ENCODE peak calls at places on chromosome 19, in nine cellular contexts. One of them, this sample, is unnamed.

GRCh38 chr19:46494115-46494935 is 1.3 kb downstream of the PNMA8B start:
- DNase-seq in CD4-positive, alpha-beta T cell: no peak
- DNase-seq in adrenal gland: no peak
- DNase-seq in ascending aorta: no peak
- DNase-seq in GM23338: peak; percentile 45
- DNase-seq in upper lobe of left lung: peak; percentile 73
- DNase-seq in brain microvascular endothelial cell: no peak
- DNase-seq in heart right ventricle: no peak
- DNase-seq in right lobe of liver: no peak
- DNase-seq in this sample: no peak

GRCh38 chr19:1355974-1356865 is 27.5 kb upstream of the NDUFS7 start:
- DNase-seq in GM23338: no peak
- DNase-seq in heart right ventricle: no peak
- DNase-seq in upper lobe of left lung: no peak
- DNase-seq in brain microvascular endothelial cell: no peak
- DNase-seq in ascending aorta: no peak
- DNase-seq in adrenal gland: peak; percentile 58
- DNase-seq in CD4-positive, alpha-beta T cell: no peak
- DNase-seq in right lobe of liver: peak; percentile 75
- DNase-seq in this sample: no peak

GRCh38 chr19:897442-898039 is 4.3 kb downstream of the RNU6-9 start:
- DNase-seq in brain microvascular endothelial cell: no peak
- DNase-seq in ascending aorta: no peak
- DNase-seq in adrenal gland: no peak
- DNase-seq in CD4-positive, alpha-beta T cell: no peak
- DNase-seq in right lobe of liver: no peak
- DNase-seq in GM23338: peak; percentile 79
- DNase-seq in upper lobe of left lung: peak; percentile 77
- DNase-seq in heart right ventricle: no peak
- DNase-seq in this sample: no peak

GRCh38 chr19:18122860-18123795 is 25.6 kb downstream of the MAST3 start:
- DNase-seq in CD4-positive, alpha-beta T cell: no peak
- DNase-seq in ascending aorta: no peak
- DNase-seq in right lobe of liver: no peak
- DNase-seq in GM23338: no peak
- DNase-seq in heart right ventricle: no peak
- DNase-seq in upper lobe of left lung: no peak
- DNase-seq in brain microvascular endothelial cell: no peak
- DNase-seq in adrenal gland: peak; percentile 32
- DNase-seq in this sample: no peak

GRCh38 chr19:40223135-40223822 is 3.2 kb downstream of the CCNP start:
- DNase-seq in heart right ventricle: no peak
- DNase-seq in upper lobe of left lung: peak; percentile 90
- DNase-seq in ascending aorta: no peak
- DNase-seq in brain microvascular endothelial cell: no peak
- DNase-seq in adrenal gland: no peak
- DNase-seq in GM23338: peak; percentile 87
- DNase-seq in CD4-positive, alpha-beta T cell: peak; percentile 8
- DNase-seq in right lobe of liver: no peak
- DNase-seq in this sample: no peak

GRCh38 chr19:30799854-30800755 is 427.9 kb downstream of the ZNF536 start:
- DNase-seq in right lobe of liver: peak; percentile 64
- DNase-seq in adrenal gland: peak; percentile 45
- DNase-seq in CD4-positive, alpha-beta T cell: no peak
- DNase-seq in ascending aorta: no peak
- DNase-seq in heart right ventricle: peak; percentile 34
- DNase-seq in brain microvascular endothelial cell: no peak
- DNase-seq in GM23338: peak; percentile 81
- DNase-seq in upper lobe of left lung: peak; percentile 36
- DNase-seq in this sample: peak; percentile 45

GRCh38 chr19:18772620-18773587 is 18.2 kb downstream of the COMP start:
- DNase-seq in heart right ventricle: no peak
- DNase-seq in GM23338: peak; percentile 4
- DNase-seq in adrenal gland: no peak
- DNase-seq in upper lobe of left lung: peak; percentile 62
- DNase-seq in ascending aorta: no peak
- DNase-seq in brain microvascular endothelial cell: no peak
- DNase-seq in right lobe of liver: no peak
- DNase-seq in CD4-positive, alpha-beta T cell: no peak
- DNase-seq in this sample: peak; percentile 59

GRCh38 chr19:19571387-19571786 is 33.3 kb downstream of the CILP2 start:
- DNase-seq in upper lobe of left lung: no peak
- DNase-seq in GM23338: no peak
- DNase-seq in right lobe of liver: no peak
- DNase-seq in ascending aorta: no peak
- DNase-seq in adrenal gland: no peak
- DNase-seq in heart right ventricle: no peak
- DNase-seq in brain microvascular endothelial cell: no peak
- DNase-seq in CD4-positive, alpha-beta T cell: no peak
- DNase-seq in this sample: no peak

GRCh38 chr19:58361900-58362271 is 665 bp downstream of the ZNF497 start:
- DNase-seq in upper lobe of left lung: peak; percentile 89
- DNase-seq in CD4-positive, alpha-beta T cell: no peak
- DNase-seq in ascending aorta: peak; percentile 72
- DNase-seq in brain microvascular endothelial cell: no peak
- DNase-seq in right lobe of liver: no peak
- DNase-seq in heart right ventricle: peak; percentile 47
- DNase-seq in adrenal gland: peak; percentile 43
- DNase-seq in GM23338: peak; percentile 64
- DNase-seq in this sample: peak; percentile 55

GRCh38 chr19:47296036-47296435 is 13.6 kb upstream of the C5AR1 start:
- DNase-seq in adrenal gland: peak; percentile 87
- DNase-seq in GM23338: peak; percentile 99
- DNase-seq in ascending aorta: peak; percentile 86
- DNase-seq in upper lobe of left lung: no peak
- DNase-seq in CD4-positive, alpha-beta T cell: peak; percentile 52
- DNase-seq in brain microvascular endothelial cell: peak; percentile 70
- DNase-seq in heart right ventricle: peak; percentile 83
- DNase-seq in right lobe of liver: peak; percentile 67
- DNase-seq in this sample: peak; percentile 74

GRCh38 chr19:31064486-31064885 is 284.8 kb downstream of the TSHZ3 start:
- DNase-seq in GM23338: no peak
- DNase-seq in CD4-positive, alpha-beta T cell: no peak
- DNase-seq in brain microvascular endothelial cell: no peak
- DNase-seq in upper lobe of left lung: no peak
- DNase-seq in right lobe of liver: no peak
- DNase-seq in ascending aorta: no peak
- DNase-seq in heart right ventricle: no peak
- DNase-seq in adrenal gland: no peak
- DNase-seq in this sample: no peak

GRCh38 chr19:41265376-41266153 is 1.4 kb downstream of the HNRNPUL1 start:
- DNase-seq in CD4-positive, alpha-beta T cell: no peak
- DNase-seq in right lobe of liver: no peak
- DNase-seq in ascending aorta: no peak
- DNase-seq in heart right ventricle: peak; percentile 10
- DNase-seq in upper lobe of left lung: no peak
- DNase-seq in adrenal gland: peak; percentile 38
- DNase-seq in GM23338: peak; percentile 11
- DNase-seq in brain microvascular endothelial cell: peak; percentile 45
- DNase-seq in this sample: peak; percentile 41

GRCh38 chr19:49664171-49665070 is 1.2 kb downstream of the IRF3 start:
- DNase-seq in upper lobe of left lung: peak; percentile 97
- DNase-seq in GM23338: peak; percentile 98
- DNase-seq in adrenal gland: peak; percentile 93
- DNase-seq in CD4-positive, alpha-beta T cell: peak; percentile 93
- DNase-seq in right lobe of liver: peak; percentile 94
- DNase-seq in heart right ventricle: peak; percentile 88
- DNase-seq in ascending aorta: peak; percentile 94
- DNase-seq in brain microvascular endothelial cell: peak; percentile 74
- DNase-seq in this sample: peak; percentile 95

GRCh38 chr19:47049307-47049700 is 880 bp upstream of the TMEM160 start:
- DNase-seq in upper lobe of left lung: no peak
- DNase-seq in CD4-positive, alpha-beta T cell: no peak
- DNase-seq in heart right ventricle: no peak
- DNase-seq in adrenal gland: no peak
- DNase-seq in ascending aorta: no peak
- DNase-seq in right lobe of liver: no peak
- DNase-seq in GM23338: peak; percentile 87
- DNase-seq in brain microvascular endothelial cell: peak; percentile 11
- DNase-seq in this sample: no peak

GRCh38 chr19:33493401-33494275 is 28.0 kb downstream of the PEPD start:
- DNase-seq in adrenal gland: no peak
- DNase-seq in right lobe of liver: peak; percentile 45
- DNase-seq in upper lobe of left lung: no peak
- DNase-seq in heart right ventricle: no peak
- DNase-seq in brain microvascular endothelial cell: no peak
- DNase-seq in CD4-positive, alpha-beta T cell: no peak
- DNase-seq in ascending aorta: no peak
- DNase-seq in GM23338: no peak
- DNase-seq in this sample: no peak

GRCh38 chr19:18506101-18506534 is 15.8 kb downstream of the ELL start:
- DNase-seq in GM23338: no peak
- DNase-seq in right lobe of liver: no peak
- DNase-seq in ascending aorta: no peak
- DNase-seq in brain microvascular endothelial cell: no peak
- DNase-seq in upper lobe of left lung: no peak
- DNase-seq in heart right ventricle: no peak
- DNase-seq in adrenal gland: no peak
- DNase-seq in CD4-positive, alpha-beta T cell: no peak
- DNase-seq in this sample: no peak

GRCh38 chr19:33486936-33487793 is 34.4 kb downstream of the PEPD start:
- DNase-seq in adrenal gland: no peak
- DNase-seq in CD4-positive, alpha-beta T cell: no peak
- DNase-seq in brain microvascular endothelial cell: no peak
- DNase-seq in ascending aorta: no peak
- DNase-seq in upper lobe of left lung: no peak
- DNase-seq in right lobe of liver: peak; percentile 34
- DNase-seq in GM23338: no peak
- DNase-seq in heart right ventricle: no peak
- DNase-seq in this sample: no peak

GRCh38 chr19:11063434-11063833 is 25.8 kb upstream of the LDLR start:
- DNase-seq in heart right ventricle: no peak
- DNase-seq in adrenal gland: no peak
- DNase-seq in right lobe of liver: no peak
- DNase-seq in upper lobe of left lung: no peak
- DNase-seq in ascending aorta: no peak
- DNase-seq in brain microvascular endothelial cell: no peak
- DNase-seq in GM23338: no peak
- DNase-seq in CD4-positive, alpha-beta T cell: no peak
- DNase-seq in this sample: no peak

DNA sequence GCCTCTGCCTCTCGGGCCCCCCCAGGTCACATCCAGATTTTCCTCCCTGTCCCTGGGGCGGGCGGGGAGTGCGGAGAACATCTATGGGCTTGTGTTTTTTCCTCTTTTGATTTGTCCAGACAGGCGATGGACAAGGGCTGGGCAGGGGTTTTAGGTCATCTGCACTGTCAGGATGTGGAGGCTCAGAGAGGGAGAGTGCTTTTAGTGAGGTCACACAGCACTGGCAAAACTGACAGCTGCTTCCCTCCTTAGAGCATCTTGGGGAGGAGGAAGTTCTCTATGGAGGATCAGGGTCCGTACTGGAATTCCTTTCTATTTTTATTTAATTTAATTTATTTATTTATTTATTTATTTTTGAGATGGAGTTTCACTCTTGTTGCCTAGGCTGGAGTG is 38.9 kb downstream of the NFIC start:
- DNase-seq in adrenal gland: no peak
- DNase-seq in right lobe of liver: no peak
- DNase-seq in upper lobe of left lung: no peak
- DNase-seq in ascending aorta: no peak
- DNase-seq in brain microvascular endothelial cell: no peak
- DNase-seq in GM23338: no peak
- DNase-seq in CD4-positive, alpha-beta T cell: no peak
- DNase-seq in heart right ventricle: no peak
- DNase-seq in this sample: no peak
- H3K27ac ChIP-seq in adrenal gland: peak overlapping the region; percentile 98
- H3K27ac ChIP-seq in right lobe of liver: peak overlapping the region; percentile 100
- H3K27ac ChIP-seq in upper lobe of left lung: peak overlapping the region; percentile 97
- H3K27ac ChIP-seq in ascending aorta: peak overlapping the region; percentile 98
- H3K27ac ChIP-seq in brain microvascular endothelial cell: peak overlapping the region; percentile 96
- H3K27ac ChIP-seq in GM23338: no peak overlapping the region
- H3K27ac ChIP-seq in CD4-positive, alpha-beta T cell: no peak overlapping the region
- H3K27ac ChIP-seq in heart right ventricle: peak overlapping the region; percentile 99
- H3K27ac ChIP-seq in this sample: peak overlapping the region; percentile 87

DNA sequence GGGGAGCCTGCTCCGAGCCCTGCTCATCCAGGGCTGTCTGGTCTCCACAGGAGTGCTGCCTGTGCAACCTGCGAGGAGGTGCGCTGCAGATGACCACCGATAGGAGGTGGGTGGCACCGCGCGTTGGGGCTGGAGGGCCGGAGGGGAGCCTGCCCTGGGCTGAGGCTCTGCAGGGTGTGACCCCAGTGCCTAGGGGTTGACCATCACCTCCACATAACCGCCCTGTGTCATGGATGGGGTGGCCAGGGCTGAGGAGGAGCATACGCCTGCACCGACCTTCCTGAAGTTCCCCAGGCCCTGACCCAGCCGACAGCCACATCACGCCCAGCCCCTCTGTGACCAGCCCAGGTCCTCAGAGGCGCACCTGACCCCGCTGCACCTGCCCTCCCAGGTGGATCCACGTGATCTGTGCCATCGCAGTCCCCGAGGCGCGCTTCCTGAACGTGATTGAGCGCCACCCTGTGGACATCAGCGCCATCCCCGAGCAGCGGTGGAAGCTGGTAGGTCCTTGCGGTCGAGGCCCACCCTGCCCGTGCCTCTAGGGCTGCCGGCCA is 168.7 kb downstream of the KDM4B start:
- DNase-seq in right lobe of liver: no peak
- DNase-seq in adrenal gland: no peak
- DNase-seq in brain microvascular endothelial cell: no peak
- DNase-seq in GM23338: peak; percentile 95
- DNase-seq in heart right ventricle: no peak
- DNase-seq in ascending aorta: no peak
- DNase-seq in CD4-positive, alpha-beta T cell: no peak
- DNase-seq in upper lobe of left lung: peak; percentile 76
- DNase-seq in this sample: no peak
- TF ChIP-seq CTCF in right lobe of liver: no peak
- TF ChIP-seq CTCF in adrenal gland: peak; percentile 13
- TF ChIP-seq CTCF in brain microvascular endothelial cell: peak; percentile 54
- TF ChIP-seq CTCF in GM23338: peak; percentile 77
- TF ChIP-seq CTCF in heart right ventricle: peak; percentile 20
- TF ChIP-seq CTCF in ascending aorta: peak; percentile 10
- TF ChIP-seq CTCF in CD4-positive, alpha-beta T cell: no peak
- TF ChIP-seq CTCF in upper lobe of left lung: no peak
- TF ChIP-seq CTCF in this sample: peak; percentile 18

GRCh38 chr19:4052114-4052992 is 14.3 kb downstream of the ZBTB7A start:
- DNase-seq in upper lobe of left lung: peak; percentile 85
- DNase-seq in right lobe of liver: peak; percentile 96
- DNase-seq in adrenal gland: peak; percentile 90
- DNase-seq in heart right ventricle: no peak
- DNase-seq in brain microvascular endothelial cell: no peak
- DNase-seq in GM23338: no peak
- DNase-seq in ascending aorta: no peak
- DNase-seq in CD4-positive, alpha-beta T cell: no peak
- DNase-seq in this sample: peak; percentile 85
- H3K27ac ChIP-seq in upper lobe of left lung: peak overlapping the region; percentile 79
- H3K27ac ChIP-seq in right lobe of liver: peak overlapping the region; percentile 92
- H3K27ac ChIP-seq in adrenal gland: peak overlapping the region; percentile 81
- H3K27ac ChIP-seq in heart right ventricle: peak overlapping the region; percentile 81
- H3K27ac ChIP-seq in brain microvascular endothelial cell: peak overlapping the region; percentile 74
- H3K27ac ChIP-seq in GM23338: peak overlapping the region; percentile 50
- H3K27ac ChIP-seq in ascending aorta: peak overlapping the region; percentile 64
- H3K27ac ChIP-seq in CD4-positive, alpha-beta T cell: no peak overlapping the region
- H3K27ac ChIP-seq in this sample: peak overlapping the region; percentile 98

DNA sequence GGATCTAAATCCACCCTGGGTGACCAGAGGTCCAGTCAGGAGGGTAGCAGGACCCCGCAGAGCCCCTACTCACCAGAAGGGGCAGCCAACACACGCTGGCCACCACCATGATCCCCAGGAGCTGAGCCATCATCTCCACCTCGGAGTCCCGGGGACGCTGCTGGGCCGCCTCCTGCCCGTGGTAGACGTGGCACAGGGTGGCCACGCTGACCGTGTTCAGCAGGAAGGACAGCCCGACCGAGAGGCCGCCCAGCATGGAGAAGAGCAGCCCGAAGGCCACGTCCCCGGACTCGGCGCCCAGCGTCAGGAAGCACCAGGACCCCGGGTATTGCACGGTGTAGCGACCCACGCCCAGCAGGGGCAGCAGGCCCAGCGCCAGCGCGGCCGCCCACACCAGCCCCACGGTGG is 6.9 kb downstream of the TBXA2R start:
- DNase-seq in upper lobe of left lung: peak; percentile 70
- DNase-seq in adrenal gland: no peak
- DNase-seq in brain microvascular endothelial cell: no peak
- DNase-seq in right lobe of liver: no peak
- DNase-seq in CD4-positive, alpha-beta T cell: no peak
- DNase-seq in GM23338: peak; percentile 78
- DNase-seq in ascending aorta: no peak
- DNase-seq in heart right ventricle: no peak
- DNase-seq in this sample: no peak
- TF ChIP-seq CTCF in upper lobe of left lung: no peak
- TF ChIP-seq CTCF in adrenal gland: no peak
- TF ChIP-seq CTCF in brain microvascular endothelial cell: peak; percentile 53
- TF ChIP-seq CTCF in right lobe of liver: no peak
- TF ChIP-seq CTCF in CD4-positive, alpha-beta T cell: no peak
- TF ChIP-seq CTCF in GM23338: peak; percentile 60
- TF ChIP-seq CTCF in ascending aorta: no peak
- TF ChIP-seq CTCF in heart right ventricle: no peak
- TF ChIP-seq CTCF in this sample: no peak